ENCODE peak calls at places on chromosomes 7 and 10, in nine cellular contexts. C is stimulated activated CD8-positive, alpha-beta memory T cell treated with anti-CD3 and anti-CD28 coated beads, Interleukin-15, amount 100 ng/mL, for 24 hours; D is GOT3; F is Caki2; B is left colon; M is aorta; Q is upper lobe of right lung; A is activated T-helper 9 cell treated with anti-CD3 and anti-CD28 coated beads, Interleukin-2, amount 50 U/mL, for 16 hours; T is psoas muscle. U is an unnamed sample.

GRCh38 chr10:73480158-73480557 is 15.7 kb downstream of the PPP3CB start:
- DNase-seq in C (no peak), A (no peak), D (no peak), Q (no peak), T (no peak), B (no peak), F (peak), M (no peak), U (no peak)

GRCh38 chr10:97356318-97356914 is 21.9 kb upstream of the FRAT2 start:
- DNase-seq in F (no peak), M (no peak), A (no peak), T (no peak), B (no peak), C (no peak), D (no peak), Q (no peak), U (no peak)

GRCh38 chr7:155360495-155361362 is 63.1 kb downstream of the INSIG1 start:
- DNase-seq in A (no peak), B (no peak), D (no peak), F (no peak), T (no peak), Q (peak), M (peak), C (no peak), U (peak)

GRCh38 chr10:27461312-27461711 is 42.8 kb upstream of the RAB18 start:
- DNase-seq in Q (no peak), M (no peak), C (no peak), T (no peak), F (no peak), A (no peak), D (no peak), B (no peak), U (no peak)

GRCh38 chr7:116710764-116711452 is 38.9 kb downstream of the MET start:
- DNase-seq in F (peak), Q (no peak), M (no peak), T (no peak), D (no peak), B (no peak), A (no peak), C (no peak), U (no peak)

GRCh38 chr7:22210355-22210754 is 146.6 kb downstream of the RAPGEF5 start:
- DNase-seq in F (no peak), C (no peak), D (no peak), A (no peak), B (no peak), T (no peak), Q (no peak), M (no peak), U (no peak)

GRCh38 chr10:103507235-103508191 is 14.0 kb downstream of the NEURL1 start:
- DNase-seq in F (no peak), A (no peak), Q (peak), T (no peak), B (no peak), M (no peak), D (no peak), C (no peak), U (peak)

GRCh38 chr7:131109011-131109756 is 218.5 kb upstream of the MKLN1 start:
- DNase-seq in B (no peak), C (no peak), Q (no peak), F (peak), T (no peak), M (no peak), A (no peak), D (no peak), U (no peak)